ENCODE peak calls at places on chromosomes 3 and 15, in nine cellular contexts. T is stimulated activated CD4-positive, alpha-beta T cell treated with anti-CD3 and anti-CD28 coated beads, Interleukin-2, amount 100 ng/mL, for 48 hours; H is fibroblast of lung; G is activated CD8-positive, alpha-beta memory T cell treated with anti-CD3 and anti-CD28 coated beads, Interleukin-2, amount 50 U/mL, for 4 hours; U is substantia nigra; I is midbrain; C is fibroblast of the aortic adventitia; A is AG08396; D is NCI-H510A treated with DMSO at 0.1 percent for 48 hours. J is an unnamed sample.

GRCh38 chr15:65384895-65385867 is 7.4 kb upstream of the IGDCC3 start:
- DNase-seq in D (peak), C (peak), A (peak), I (peak), G (peak), U (peak), T (peak), H (peak), J (peak)

GRCh38 chr3:114178770-114179368 is at the start of gene DRD3:
- DNase-seq in D (no peak), U (no peak), C (peak), T (no peak), A (peak), H (peak), I (no peak), G (no peak), J (no peak)

GRCh38 chr3:133474251-133474801 is 74.5 kb downstream of the BFSP2 start:
- DNase-seq in U (peak), T (no peak), I (peak), C (peak), G (no peak), D (peak), A (peak), H (peak), J (no peak)

GRCh38 chr3:157868168-157868567 is 238.1 kb downstream of the SHOX2 start:
- DNase-seq in U (no peak), I (no peak), D (no peak), A (peak), G (no peak), H (peak), T (no peak), C (peak), J (peak)

GRCh38 chr15:56243117-56243773 is 434 bp downstream of the RFX7 start:
- DNase-seq in G (peak), C (no peak), U (peak), A (peak), D (peak), H (peak), I (peak), T (peak), J (peak)

GRCh38 chr15:30041868-30042267 is 40.9 kb upstream of the GOLGA8J start:
- DNase-seq in D (no peak), G (no peak), H (no peak), I (peak), C (no peak), U (no peak), T (no peak), A (no peak), J (no peak)

GRCh38 chr3:134197681-134198261 is 52.9 kb downstream of the RYK start:
- DNase-seq in T (no peak), H (peak), U (no peak), G (no peak), C (peak), A (peak), D (peak), I (peak), J (peak)

GRCh38 chr3:167866321-167866720 is 130.8 kb downstream of the SERPINI1 start:
- DNase-seq in A (no peak), U (no peak), G (no peak), C (no peak), I (no peak), H (no peak), T (no peak), D (no peak), J (no peak)

GRCh38 chr15:94306700-94307650 is 75.6 kb downstream of the MCTP2 start:
- DNase-seq in T (no peak), D (no peak), H (peak), C (peak), I (no peak), G (no peak), U (no peak), A (no peak), J (no peak)

GRCh38 chr3:186653984-186654383 is 11.8 kb upstream of the HRG start:
- DNase-seq in T (no peak), U (no peak), A (no peak), I (no peak), H (no peak), G (no peak), C (no peak), D (no peak), J (no peak)

J was measured in osteoblast.